ENCODE peak calls at places on chromosomes 12 and 14, in four cellular contexts. S is HepG2, I is upper lobe of left lung, Q is A549. U is an unnamed sample.
A peak's percentile ranks its signal among the peaks of the same experiment; 100 is the strongest.

GRCh38 chr12:84599539-84599938 is 313.1 kb downstream of the SLC6A15 start:
- ATAC-seq in S (no peak), I (no peak), Q (no peak), U (no peak)

GRCh38 chr12:49293056-49293956 is 1.6 kb upstream of the PRPH start:
- ATAC-seq in S (peak; percentile 12), I (peak; percentile 25), Q (no peak), U (peak; percentile 49)

GRCh38 chr12:131773582-131774221 is 54.5 kb upstream of the MMP17 start:
- ATAC-seq in S (no peak), I (peak; percentile 19), Q (no peak), U (no peak)

GRCh38 chr14:91138511-91139359 is 24.9 kb downstream of the DGLUCY start:
- ATAC-seq in S (peak; percentile 72), I (no peak), Q (peak; percentile 54), U (no peak)

GRCh38 chr12:119603767-119604166 is 10.2 kb downstream of the TMEM233 start:
- ATAC-seq in S (no peak), I (no peak), Q (no peak), U (no peak)

GRCh38 chr12:117272690-117273089 is 82.4 kb upstream of the FBXO21 start:
- ATAC-seq in S (no peak), I (no peak), Q (no peak), U (no peak)

GRCh38 chr12:81080431-81080983 is 2.6 kb downstream of the ACSS3 start:
- ATAC-seq in S (no peak), I (peak; percentile 32), Q (no peak), U (no peak)

GRCh38 chr12:66688836-66689439 is 10.1 kb upstream of the GRIP1 start:
- ATAC-seq in S (peak; percentile 100), I (no peak), Q (peak; percentile 93), U (peak; percentile 31)

GRCh38 chr12:68423175-68423574 is 91.0 kb upstream of the MDM1 start:
- ATAC-seq in S (no peak), I (no peak), Q (no peak), U (no peak)

GRCh38 chr12:53289891-53290290 is 5.5 kb upstream of the PFDN5 start:
- ATAC-seq in S (no peak), I (no peak), Q (no peak), U (no peak)

GRCh38 chr12:120759591-120760348 is 34.1 kb downstream of the ACADS start:
- ATAC-seq in S (no peak), I (no peak), Q (no peak), U (no peak)

GRCh38 chr12:54879579-54879978 is 25.3 kb downstream of the MUCL1 start:
- ATAC-seq in S (no peak), I (no peak), Q (no peak), U (no peak)

GRCh38 chr12:52799498-52800211 is 3.7 kb upstream of the KRT3 start:
- ATAC-seq in S (no peak), I (no peak), Q (no peak), U (no peak)

GRCh38 chr14:28119849-28120248 is 646.7 kb upstream of the FOXG1 start:
- ATAC-seq in S (no peak), I (no peak), Q (no peak), U (no peak)

GRCh38 chr12:107352347-107353081 is 259.2 kb upstream of the CRY1 start:
- ATAC-seq in S (peak; percentile 79), I (peak; percentile 58), Q (peak; percentile 63), U (no peak)

GRCh38 chr14:79712302-79712950 is 498.9 kb downstream of the DIO2 start:
- ATAC-seq in S (no peak), I (no peak), Q (no peak), U (no peak)

GRCh38 chr14:100156776-100157175 is 2.7 kb downstream of the DEGS2 start:
- ATAC-seq in S (no peak), I (no peak), Q (no peak), U (no peak)

GRCh38 chr12:92065018-92065499 is 80.6 kb downstream of the BTG1 start:
- ATAC-seq in S (peak; percentile 54), I (peak; percentile 36), Q (peak; percentile 56), U (peak; percentile 73)

GRCh38 chr14:56310643-56311042 is 192.4 kb downstream of the PELI2 start:
- ATAC-seq in S (no peak), I (no peak), Q (no peak), U (no peak)

GRCh38 chr12:26187429-26187828 is 7.9 kb upstream of the SSPN start:
- ATAC-seq in S (peak; percentile 67), I (no peak), Q (no peak), U (no peak)

GRCh38 chr14:64831419-64831818 is 48.3 kb downstream of the SPTB start:
- ATAC-seq in S (no peak), I (no peak), Q (no peak), U (no peak)

GRCh38 chr12:76520348-76520747 is 39.2 kb downstream of the OSBPL8 start:
- ATAC-seq in S (no peak), I (no peak), Q (no peak), U (no peak)

GRCh38 chr12:57135487-57135886 is 7.2 kb downstream of the LRP1 start:
- ATAC-seq in S (no peak), I (no peak), Q (no peak), U (no peak)

GRCh38 chr12:28191690-28192089 is 1.4 kb downstream of the CCDC91 start:
- ATAC-seq in S (no peak), I (peak; percentile 38), Q (no peak), U (no peak)

GRCh38 chr14:45252356-45253069 is 489 bp downstream of the MIS18BP1 start:
- ATAC-seq in S (no peak), I (no peak), Q (no peak), U (no peak)
- TF ChIP-seq EP300 in S (no peak), I (no peak), Q (no peak), U (no peak)

DNA sequence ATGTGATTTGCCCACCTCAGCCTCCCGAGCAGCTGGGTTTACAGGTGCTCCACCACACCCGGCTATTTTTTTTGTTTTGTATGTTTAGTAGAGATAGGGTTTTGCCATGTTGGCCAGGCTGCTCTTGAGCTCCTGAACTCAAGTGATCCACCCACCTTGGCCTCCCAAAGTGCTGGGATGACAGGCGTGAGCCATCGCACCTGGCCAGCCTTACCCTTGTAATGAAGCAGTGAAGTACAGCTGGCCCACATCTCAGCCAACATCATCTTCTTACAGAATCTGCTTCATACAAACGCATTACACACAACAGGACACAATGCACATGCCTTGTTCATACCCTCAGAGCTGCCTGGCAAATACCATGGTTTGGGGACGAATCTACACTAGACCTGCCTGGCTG is 31.3 kb upstream of the CHFR start:
- ATAC-seq in S (no peak), I (no peak), Q (no peak), U (no peak)
- H3K9me3 ChIP-seq in S (peaks cover 100% of the 10 kb centered on the region), I (peaks cover 93% of the 10 kb centered on the region), Q (peaks cover 94% of the 10 kb centered on the region), U (no peaks in the 10 kb centered on the region)

DNA sequence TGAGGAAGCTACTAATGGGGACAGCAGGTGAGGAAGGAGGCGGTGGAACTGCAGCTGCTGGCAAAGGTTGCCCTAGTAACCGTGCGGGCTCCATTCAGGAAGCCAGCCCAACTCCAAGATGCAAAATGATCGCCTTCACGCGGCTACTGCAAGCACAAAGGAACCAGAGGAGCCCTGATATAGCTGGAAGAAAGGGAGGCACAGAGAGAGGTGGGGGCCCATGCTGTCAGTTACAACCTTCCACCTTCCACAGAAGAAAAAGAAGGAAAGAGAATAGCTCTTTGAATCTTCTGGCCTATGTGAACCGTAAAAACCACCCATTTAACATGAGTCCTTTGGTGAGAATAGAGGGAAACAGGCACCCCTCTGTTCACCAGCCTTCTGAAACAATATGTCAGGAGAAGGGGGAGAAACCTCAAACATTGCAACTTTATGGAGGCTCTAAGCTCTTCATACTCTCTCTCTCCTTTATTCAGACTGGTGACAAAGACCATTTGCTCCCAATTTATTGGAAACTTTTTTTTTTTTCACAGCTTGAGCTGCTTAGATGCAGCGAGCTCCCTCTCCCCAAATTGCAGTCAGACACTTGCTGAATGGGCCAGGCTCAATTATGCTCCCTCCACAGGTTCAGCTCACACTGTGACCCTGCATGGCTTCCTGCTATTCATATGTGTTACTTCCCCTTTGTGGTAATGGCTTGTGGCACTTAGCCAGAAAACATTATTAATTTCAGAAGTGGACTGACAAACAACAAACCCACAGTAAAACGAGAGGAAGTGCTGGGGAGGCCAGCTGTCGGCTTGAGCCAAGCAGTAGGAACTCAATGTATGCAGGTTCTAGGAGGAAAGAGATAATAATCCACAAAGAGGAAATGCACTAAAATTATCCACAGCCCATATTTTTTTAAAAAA is 6.2 kb downstream of the DUSP6 start:
- ATAC-seq in S (peak; percentile 41), I (peak; percentile 79), Q (peak; percentile 20), U (peak; percentile 54)
- TF ChIP-seq EP300 in S (no peak), I (no peak), Q (no peak), U (no peak)

GRCh38 chr12:93521225-93521854 is 51.1 kb upstream of the SOCS2 start:
- ATAC-seq in S (no peak), I (no peak), Q (no peak), U (no peak)
- H3K9me3 ChIP-seq in S (no peaks in the 10 kb centered on the region), I (no peaks in the 10 kb centered on the region), Q (no peaks in the 10 kb centered on the region), U (no peaks in the 10 kb centered on the region)

GRCh38 chr14:61491876-61492440 is 170.6 kb downstream of the PRKCH start:
- ATAC-seq in S (no peak), I (peak; percentile 71), Q (no peak), U (peak; percentile 34)
- TF ChIP-seq EP300 in S (no peak), I (peak; percentile 75), Q (no peak), U (no peak)

GRCh38 chr14:31746326-31746725 is 185.1 kb downstream of the NUBPL start:
- ATAC-seq in S (no peak), I (no peak), Q (no peak), U (no peak)
- H3K9me3 ChIP-seq in S (peaks cover 31% of the 10 kb centered on the region), I (peaks cover 30% of the 10 kb centered on the region), Q (peaks cover 20% of the 10 kb centered on the region), U (no peaks in the 10 kb centered on the region)

GRCh38 chr12:44749566-44749965 is 126.5 kb downstream of the NELL2 start:
- ATAC-seq in S (no peak), I (no peak), Q (no peak), U (no peak)
- TF ChIP-seq EP300 in S (no peak), I (no peak), Q (no peak), U (no peak)

GRCh38 chr14:54783660-54784015 is 119.0 kb downstream of the GCH1 start:
- ATAC-seq in S (no peak), I (no peak), Q (no peak), U (no peak)
- H3K9me3 ChIP-seq in S (no peaks in the 10 kb centered on the region), I (no peaks in the 10 kb centered on the region), Q (no peaks in the 10 kb centered on the region), U (no peaks in the 10 kb centered on the region)

U was measured in gastroesophageal sphincter.